ENCODE peak calls at places on chromosomes 6 and 20, in five cellular contexts. One of them, this sample, is unnamed.

GRCh38 chr6:33983109-33983475 is 162.8 kb downstream of the GRM4 start:
- DNase-seq in GM04504: no peak
- DNase-seq in brain microvascular endothelial cell: no peak
- DNase-seq in progenitor cell of endocrine pancreas: no peak
- DNase-seq in nucleus accumbens: no peak
- DNase-seq in this sample: no peak

GRCh38 chr20:44810391-44811149 is at the start of gene RIMS4:
- DNase-seq in GM04504: no peak
- DNase-seq in brain microvascular endothelial cell: no peak
- DNase-seq in progenitor cell of endocrine pancreas: peak
- DNase-seq in nucleus accumbens: no peak
- DNase-seq in this sample: no peak

GRCh38 chr20:52047811-52048302 is 143.7 kb downstream of the ZFP64 start:
- DNase-seq in GM04504: no peak
- DNase-seq in brain microvascular endothelial cell: peak
- DNase-seq in progenitor cell of endocrine pancreas: no peak
- DNase-seq in nucleus accumbens: no peak
- DNase-seq in this sample: no peak

GRCh38 chr6:3510178-3510577 is 53.3 kb upstream of the SLC22A23 start:
- DNase-seq in GM04504: no peak
- DNase-seq in brain microvascular endothelial cell: no peak
- DNase-seq in progenitor cell of endocrine pancreas: no peak
- DNase-seq in nucleus accumbens: no peak
- DNase-seq in this sample: no peak

GRCh38 chr6:42378536-42378935 is 73.2 kb downstream of the TRERF1 start:
- DNase-seq in GM04504: no peak
- DNase-seq in brain microvascular endothelial cell: no peak
- DNase-seq in progenitor cell of endocrine pancreas: no peak
- DNase-seq in nucleus accumbens: no peak
- DNase-seq in this sample: no peak

GRCh38 chr20:10060223-10060622 is 25.4 kb downstream of the ANKEF1 start:
- DNase-seq in GM04504: no peak
- DNase-seq in brain microvascular endothelial cell: no peak
- DNase-seq in progenitor cell of endocrine pancreas: no peak
- DNase-seq in nucleus accumbens: no peak
- DNase-seq in this sample: no peak

GRCh38 chr20:7010584-7010983 is 243.1 kb downstream of the BMP2 start:
- DNase-seq in GM04504: no peak
- DNase-seq in brain microvascular endothelial cell: no peak
- DNase-seq in progenitor cell of endocrine pancreas: no peak
- DNase-seq in nucleus accumbens: no peak
- DNase-seq in this sample: no peak

GRCh38 chr20:53527196-53527595 is 66.4 kb downstream of the ZNF217 start:
- DNase-seq in GM04504: no peak
- DNase-seq in brain microvascular endothelial cell: no peak
- DNase-seq in progenitor cell of endocrine pancreas: no peak
- DNase-seq in nucleus accumbens: no peak
- DNase-seq in this sample: no peak

GRCh38 chr6:90573624-90574023 is 13.2 kb downstream of the MAP3K7 start:
- DNase-seq in GM04504: no peak
- DNase-seq in brain microvascular endothelial cell: no peak
- DNase-seq in progenitor cell of endocrine pancreas: no peak
- DNase-seq in nucleus accumbens: no peak
- DNase-seq in this sample: no peak

GRCh38 chr6:73451166-73452106 is 661 bp downstream of the CGAS start:
- DNase-seq in GM04504: no peak
- DNase-seq in brain microvascular endothelial cell: peak
- DNase-seq in progenitor cell of endocrine pancreas: peak
- DNase-seq in nucleus accumbens: no peak
- DNase-seq in this sample: no peak

GRCh38 chr6:74256387-74257180 is 560.6 kb downstream of the CD109 start:
- DNase-seq in GM04504: peak
- DNase-seq in brain microvascular endothelial cell: no peak
- DNase-seq in progenitor cell of endocrine pancreas: no peak
- DNase-seq in nucleus accumbens: no peak
- DNase-seq in this sample: no peak

GRCh38 chr6:44580901-44581300 is 193.4 kb downstream of the CDC5L start:
- DNase-seq in GM04504: no peak
- DNase-seq in brain microvascular endothelial cell: peak
- DNase-seq in progenitor cell of endocrine pancreas: no peak
- DNase-seq in nucleus accumbens: no peak
- DNase-seq in this sample: no peak

GRCh38 chr20:34385464-34385863 is 22.4 kb downstream of the ITCH start:
- DNase-seq in GM04504: no peak
- DNase-seq in brain microvascular endothelial cell: no peak
- DNase-seq in progenitor cell of endocrine pancreas: no peak
- DNase-seq in nucleus accumbens: no peak
- DNase-seq in this sample: no peak

GRCh38 chr6:111763381-111763780 is 109.9 kb downstream of the FYN start:
- DNase-seq in GM04504: no peak
- DNase-seq in brain microvascular endothelial cell: no peak
- DNase-seq in progenitor cell of endocrine pancreas: no peak
- DNase-seq in nucleus accumbens: no peak
- DNase-seq in this sample: no peak

GRCh38 chr6:3549314-3549940 is 92.6 kb upstream of the SLC22A23 start:
- DNase-seq in GM04504: no peak
- DNase-seq in brain microvascular endothelial cell: no peak
- DNase-seq in progenitor cell of endocrine pancreas: no peak
- DNase-seq in nucleus accumbens: no peak
- DNase-seq in this sample: no peak

GRCh38 chr6:132401120-132401940 is at the start of gene MOXD1:
- DNase-seq in GM04504: peak
- DNase-seq in brain microvascular endothelial cell: no peak
- DNase-seq in progenitor cell of endocrine pancreas: peak
- DNase-seq in nucleus accumbens: no peak
- DNase-seq in this sample: no peak

GRCh38 chr6:14658909-14659561 is 541.5 kb downstream of the CD83 start:
- DNase-seq in GM04504: no peak
- DNase-seq in brain microvascular endothelial cell: no peak
- DNase-seq in progenitor cell of endocrine pancreas: no peak
- DNase-seq in nucleus accumbens: no peak
- DNase-seq in this sample: no peak

GRCh38 chr6:135346747-135347146 is 150.8 kb downstream of the AHI1 start:
- DNase-seq in GM04504: no peak
- DNase-seq in brain microvascular endothelial cell: peak
- DNase-seq in progenitor cell of endocrine pancreas: no peak
- DNase-seq in nucleus accumbens: no peak
- DNase-seq in this sample: no peak

GRCh38 chr6:148168856-148169255 is 173.8 kb upstream of the SASH1 start:
- DNase-seq in GM04504: no peak
- DNase-seq in brain microvascular endothelial cell: no peak
- DNase-seq in progenitor cell of endocrine pancreas: no peak
- DNase-seq in nucleus accumbens: no peak
- DNase-seq in this sample: no peak

GRCh38 chr6:110628330-110628729 is 151.9 kb upstream of the SLC22A16 start:
- DNase-seq in GM04504: peak
- DNase-seq in brain microvascular endothelial cell: peak
- DNase-seq in progenitor cell of endocrine pancreas: no peak
- DNase-seq in nucleus accumbens: no peak
- DNase-seq in this sample: no peak

GRCh38 chr20:33858666-33859065 is 47.5 kb downstream of the CHMP4B start:
- DNase-seq in GM04504: no peak
- DNase-seq in brain microvascular endothelial cell: no peak
- DNase-seq in progenitor cell of endocrine pancreas: no peak
- DNase-seq in nucleus accumbens: no peak
- DNase-seq in this sample: no peak

GRCh38 chr6:54048782-54049181 is 62.5 kb upstream of the MLIP start:
- DNase-seq in GM04504: no peak
- DNase-seq in brain microvascular endothelial cell: no peak
- DNase-seq in progenitor cell of endocrine pancreas: no peak
- DNase-seq in nucleus accumbens: no peak
- DNase-seq in this sample: no peak

GRCh38 chr6:12923644-12924235 is 207.2 kb downstream of the PHACTR1 start:
- DNase-seq in GM04504: no peak
- DNase-seq in brain microvascular endothelial cell: no peak
- DNase-seq in progenitor cell of endocrine pancreas: no peak
- DNase-seq in nucleus accumbens: no peak
- DNase-seq in this sample: no peak

GRCh38 chr6:25601797-25602679 is 50.0 kb upstream of the SCGN start:
- DNase-seq in GM04504: peak
- DNase-seq in brain microvascular endothelial cell: no peak
- DNase-seq in progenitor cell of endocrine pancreas: no peak
- DNase-seq in nucleus accumbens: no peak
- DNase-seq in this sample: no peak

GRCh38 chr20:10647471-10647870 is 26.3 kb downstream of the JAG1 start:
- DNase-seq in GM04504: no peak
- DNase-seq in brain microvascular endothelial cell: no peak
- DNase-seq in progenitor cell of endocrine pancreas: no peak
- DNase-seq in nucleus accumbens: no peak
- DNase-seq in this sample: no peak

GRCh38 chr6:119627908-119628669 is 278.5 kb upstream of the MAN1A1 start:
- DNase-seq in GM04504: no peak
- DNase-seq in brain microvascular endothelial cell: no peak
- DNase-seq in progenitor cell of endocrine pancreas: no peak
- DNase-seq in nucleus accumbens: no peak
- DNase-seq in this sample: no peak

GRCh38 chr6:98239057-98239456 is 595.3 kb upstream of the POU3F2 start:
- DNase-seq in GM04504: no peak
- DNase-seq in brain microvascular endothelial cell: no peak
- DNase-seq in progenitor cell of endocrine pancreas: no peak
- DNase-seq in nucleus accumbens: no peak
- DNase-seq in this sample: no peak

GRCh38 chr6:158073776-158074175 is 92.1 kb downstream of the SYNJ2 start:
- DNase-seq in GM04504: no peak
- DNase-seq in brain microvascular endothelial cell: no peak
- DNase-seq in progenitor cell of endocrine pancreas: no peak
- DNase-seq in nucleus accumbens: no peak
- DNase-seq in this sample: no peak

This sample was measured in NCI-H1048.